ENCODE peak calls at places on chromosomes 4 and X, in five cellular contexts. One of them, this sample, is unnamed.

GRCh38 chr4:33060873-33061542 is 2340.8 kb downstream of the PCDH7 start:
- DNase-seq in lower lobe of right lung: no peak
- DNase-seq in GDM1: peak; percentile 2
- DNase-seq in NCI-H345: peak; percentile 41
- DNase-seq in activated CD8-positive, alpha-beta memory T cell treated with anti-CD3 and anti-CD28 coated beads for 48 hours: no peak
- DNase-seq in this sample: peak; percentile 1

GRCh38 chr4:169079942-169080827 is 70.1 kb upstream of the CBR4 start:
- DNase-seq in NCI-H345: no peak
- DNase-seq in GDM1: peak; percentile 59
- DNase-seq in lower lobe of right lung: peak; percentile 63
- DNase-seq in activated CD8-positive, alpha-beta memory T cell treated with anti-CD3 and anti-CD28 coated beads for 48 hours: peak; percentile 15
- DNase-seq in this sample: peak; percentile 25

GRCh38 chr4:166077782-166078181 is 204.7 kb downstream of the TLL1 start:
- DNase-seq in GDM1: no peak
- DNase-seq in lower lobe of right lung: no peak
- DNase-seq in activated CD8-positive, alpha-beta memory T cell treated with anti-CD3 and anti-CD28 coated beads for 48 hours: no peak
- DNase-seq in NCI-H345: no peak
- DNase-seq in this sample: no peak

GRCh38 chr4:149264093-149264733 is 551.4 kb downstream of the IQCM start:
- DNase-seq in NCI-H345: no peak
- DNase-seq in GDM1: peak; percentile 2
- DNase-seq in lower lobe of right lung: no peak
- DNase-seq in activated CD8-positive, alpha-beta memory T cell treated with anti-CD3 and anti-CD28 coated beads for 48 hours: no peak
- DNase-seq in this sample: peak; percentile 44

GRCh38 chrX:110407910-110408545 is 49.4 kb downstream of the RTL9 start:
- DNase-seq in activated CD8-positive, alpha-beta memory T cell treated with anti-CD3 and anti-CD28 coated beads for 48 hours: no peak
- DNase-seq in GDM1: no peak
- DNase-seq in NCI-H345: peak; percentile 53
- DNase-seq in lower lobe of right lung: no peak
- DNase-seq in this sample: peak; percentile 25

GRCh38 chrX:10932842-10933440 is 178.2 kb upstream of the HCCS start:
- DNase-seq in activated CD8-positive, alpha-beta memory T cell treated with anti-CD3 and anti-CD28 coated beads for 48 hours: no peak
- DNase-seq in lower lobe of right lung: no peak
- DNase-seq in GDM1: no peak
- DNase-seq in NCI-H345: no peak
- DNase-seq in this sample: no peak

GRCh38 chrX:123976671-123977316 is 15.3 kb downstream of the STAG2 start:
- DNase-seq in GDM1: no peak
- DNase-seq in NCI-H345: no peak
- DNase-seq in lower lobe of right lung: no peak
- DNase-seq in activated CD8-positive, alpha-beta memory T cell treated with anti-CD3 and anti-CD28 coated beads for 48 hours: no peak
- DNase-seq in this sample: no peak

GRCh38 chrX:108001218-108001814 is 19.1 kb upstream of the TEX13B start:
- DNase-seq in GDM1: peak; percentile 26
- DNase-seq in activated CD8-positive, alpha-beta memory T cell treated with anti-CD3 and anti-CD28 coated beads for 48 hours: no peak
- DNase-seq in NCI-H345: peak; percentile 77
- DNase-seq in lower lobe of right lung: no peak
- DNase-seq in this sample: no peak

GRCh38 chr4:169649545-169650226 is 29.3 kb downstream of the CLCN3 start:
- DNase-seq in NCI-H345: no peak
- DNase-seq in activated CD8-positive, alpha-beta memory T cell treated with anti-CD3 and anti-CD28 coated beads for 48 hours: no peak
- DNase-seq in lower lobe of right lung: no peak
- DNase-seq in GDM1: no peak
- DNase-seq in this sample: no peak

GRCh38 chrX:40081679-40082068 is 16.1 kb downstream of the BCOR start:
- DNase-seq in GDM1: no peak
- DNase-seq in activated CD8-positive, alpha-beta memory T cell treated with anti-CD3 and anti-CD28 coated beads for 48 hours: no peak
- DNase-seq in lower lobe of right lung: no peak
- DNase-seq in NCI-H345: peak; percentile 17
- DNase-seq in this sample: no peak

GRCh38 chrX:68677998-68678397 is 30.5 kb downstream of the STARD8 start:
- DNase-seq in GDM1: no peak
- DNase-seq in lower lobe of right lung: no peak
- DNase-seq in NCI-H345: no peak
- DNase-seq in activated CD8-positive, alpha-beta memory T cell treated with anti-CD3 and anti-CD28 coated beads for 48 hours: no peak
- DNase-seq in this sample: no peak